ENCODE peak calls at places on chromosomes 1 and 21, in nine cellular contexts. R, Q, A, W, T, M, V, U and E are unnamed samples.

GRCh38 chr1:58290685-58291372 is 255.7 kb downstream of the OMA1 start:
- DNase-seq in R (peak), Q (peak), A (no peak), W (peak), T (no peak), M (peak), V (peak), U (peak), E (peak)

GRCh38 chr21:16046625-16047340 is 317.0 kb downstream of the USP25 start:
- DNase-seq in R (no peak), Q (peak), A (no peak), W (peak), T (no peak), M (peak), V (no peak), U (peak), E (peak)

GRCh38 chr1:75334876-75335275 is 200.7 kb downstream of the LHX8 start:
- DNase-seq in R (no peak), Q (no peak), A (no peak), W (no peak), T (no peak), M (no peak), V (no peak), U (no peak), E (no peak)

GRCh38 chr1:204560590-204560989 is 44.4 kb downstream of the MDM4 start:
- DNase-seq in R (peak), Q (peak), A (no peak), W (peak), T (no peak), M (peak), V (no peak), U (peak), E (peak)

GRCh38 chr1:211148371-211148770 is 14.4 kb upstream of the KCNH1 start:
- DNase-seq in R (no peak), Q (no peak), A (no peak), W (no peak), T (no peak), M (no peak), V (no peak), U (no peak), E (peak)

GRCh38 chr1:57951390-57951789 is 527.5 kb upstream of the DAB1 start:
- DNase-seq in R (no peak), Q (no peak), A (no peak), W (no peak), T (no peak), M (no peak), V (no peak), U (no peak), E (no peak)

GRCh38 chr1:206020393-206021007 is 3.2 kb downstream of the CTSE start:
- DNase-seq in R (no peak), Q (no peak), A (peak), W (no peak), T (no peak), M (no peak), V (no peak), U (no peak), E (no peak)

GRCh38 chr1:978069-978834 is 3.6 kb downstream of the PERM1 start:
- DNase-seq in R (no peak), Q (no peak), A (no peak), W (no peak), T (no peak), M (no peak), V (no peak), U (no peak), E (no peak)

GRCh38 chr1:39940253-39940652 is 14.7 kb upstream of the MFSD2A start:
- DNase-seq in R (no peak), Q (no peak), A (no peak), W (no peak), T (no peak), M (no peak), V (no peak), U (no peak), E (no peak)

GRCh38 chr21:45996311-45997204 is 15.0 kb downstream of the COL6A1 start:
- DNase-seq in R (no peak), Q (no peak), A (no peak), W (no peak), T (no peak), M (no peak), V (no peak), U (no peak), E (no peak)

GRCh38 chr1:50971748-50972305 is 1.8 kb downstream of the CDKN2C start:
- DNase-seq in R (no peak), Q (no peak), A (no peak), W (no peak), T (no peak), M (peak), V (no peak), U (no peak), E (no peak)

GRCh38 chr1:245153081-245153644 is 1.6 kb upstream of the KIF26B start:
- DNase-seq in R (peak), Q (peak), A (peak), W (peak), T (peak), M (peak), V (peak), U (peak), E (peak)

GRCh38 chr1:20476260-20477038 is 9.6 kb downstream of the CAMK2N1 start:
- DNase-seq in R (no peak), Q (no peak), A (peak), W (no peak), T (peak), M (peak), V (no peak), U (no peak), E (no peak)

GRCh38 chr1:36323636-36324321 is at the start of gene EVA1B:
- DNase-seq in R (peak), Q (peak), A (peak), W (peak), T (peak), M (peak), V (peak), U (peak), E (peak)

GRCh38 chr21:32562426-32562825 is 22.9 kb downstream of the TCP10L start:
- DNase-seq in R (peak), Q (peak), A (no peak), W (peak), T (no peak), M (peak), V (peak), U (peak), E (peak)

GRCh38 chr1:22296701-22297591 is 154.0 kb upstream of the WNT4 start:
- DNase-seq in R (no peak), Q (peak), A (no peak), W (peak), T (no peak), M (no peak), V (no peak), U (no peak), E (no peak)

GRCh38 chr1:3834701-3835100 is 22.3 kb downstream of the CEP104 start:
- DNase-seq in R (no peak), Q (no peak), A (no peak), W (no peak), T (no peak), M (no peak), V (no peak), U (no peak), E (no peak)

GRCh38 chr1:236059011-236059410 is 5.9 kb downstream of the NID1 start:
- DNase-seq in R (no peak), Q (no peak), A (no peak), W (no peak), T (no peak), M (no peak), V (no peak), U (no peak), E (no peak)

GRCh38 chr1:97033949-97034348 is 312.4 kb downstream of the PTBP2 start:
- DNase-seq in R (no peak), Q (no peak), A (no peak), W (no peak), T (no peak), M (no peak), V (no peak), U (no peak), E (no peak)

GRCh38 chr1:208835781-208836180 is 591.6 kb upstream of the PLXNA2 start:
- DNase-seq in R (no peak), Q (no peak), A (no peak), W (no peak), T (no peak), M (no peak), V (no peak), U (no peak), E (no peak)

GRCh38 chr1:115491303-115492018 is 150.3 kb upstream of the VANGL1 start:
- DNase-seq in R (no peak), Q (no peak), A (no peak), W (no peak), T (no peak), M (no peak), V (no peak), U (no peak), E (no peak)

GRCh38 chr1:5758859-5759578 is 233.2 kb downstream of the NPHP4 start:
- DNase-seq in R (no peak), Q (no peak), A (no peak), W (no peak), T (no peak), M (no peak), V (no peak), U (no peak), E (no peak)

GRCh38 chr1:14661220-14661619 is 62.7 kb downstream of the KAZN start:
- DNase-seq in R (peak), Q (peak), A (no peak), W (peak), T (no peak), M (no peak), V (no peak), U (no peak), E (no peak)

GRCh38 chr21:38716942-38717341 is 88.8 kb upstream of the ETS2 start:
- DNase-seq in R (no peak), Q (peak), A (no peak), W (peak), T (no peak), M (no peak), V (no peak), U (peak), E (no peak)

GRCh38 chr1:17451731-17452130 is 12.3 kb upstream of the RCC2 start:
- DNase-seq in R (no peak), Q (no peak), A (no peak), W (no peak), T (no peak), M (no peak), V (no peak), U (no peak), E (no peak)

GRCh38 chr1:33146038-33146437 is 35.8 kb downstream of the TRIM62 start:
- DNase-seq in R (no peak), Q (no peak), A (no peak), W (no peak), T (no peak), M (no peak), V (no peak), U (no peak), E (no peak)

GRCh38 chr1:108843390-108844188 is 13.3 kb downstream of the AKNAD1 start:
- DNase-seq in R (peak), Q (no peak), A (no peak), W (no peak), T (no peak), M (no peak), V (no peak), U (no peak), E (no peak)

GRCh38 chr1:9589144-9589718 is 520 bp downstream of the TMEM201 start:
- DNase-seq in R (peak), Q (peak), A (no peak), W (peak), T (no peak), M (peak), V (no peak), U (peak), E (peak)

GRCh38 chr1:184486761-184487445 is 100.1 kb downstream of the C1orf21 start:
- DNase-seq in R (no peak), Q (no peak), A (no peak), W (no peak), T (no peak), M (no peak), V (no peak), U (no peak), E (no peak)

GRCh38 chr1:84634536-84635205 is 55.6 kb downstream of the SSX2IP start:
- DNase-seq in R (no peak), Q (no peak), A (peak), W (no peak), T (peak), M (no peak), V (no peak), U (no peak), E (no peak)

GRCh38 chr21:45013271-45013841 is 61.0 kb upstream of the ADARB1 start:
- DNase-seq in R (no peak), Q (no peak), A (peak), W (no peak), T (peak), M (no peak), V (no peak), U (no peak), E (no peak)

GRCh38 chr1:201171063-201172036 is 17.1 kb upstream of the TMEM9 start:
- DNase-seq in R (peak), Q (peak), A (peak), W (peak), T (peak), M (peak), V (no peak), U (peak), E (peak)

GRCh38 chr1:22309572-22309971 is 142.1 kb upstream of the ZBTB40 start:
- DNase-seq in R (no peak), Q (no peak), A (no peak), W (no peak), T (no peak), M (no peak), V (no peak), U (no peak), E (no peak)

GRCh38 chr1:225482489-225482950 is 54.7 kb upstream of the LBR start:
- DNase-seq in R (no peak), Q (peak), A (no peak), W (peak), T (no peak), M (peak), V (no peak), U (no peak), E (peak)

GRCh38 chr1:54394104-54394503 is 12.1 kb downstream of the SSBP3 start:
- DNase-seq in R (no peak), Q (no peak), A (no peak), W (no peak), T (no peak), M (no peak), V (no peak), U (no peak), E (no peak)

GRCh38 chr1:85718678-85719340 is 10.6 kb upstream of the ZNHIT6 start:
- DNase-seq in R (no peak), Q (no peak), A (no peak), W (no peak), T (no peak), M (no peak), V (no peak), U (no peak), E (no peak)

GRCh38 chr1:197674286-197674685 is 101.0 kb downstream of the DENND1B start:
- DNase-seq in R (no peak), Q (peak), A (peak), W (no peak), T (no peak), M (no peak), V (no peak), U (no peak), E (no peak)

GRCh38 chr1:186236921-186237320 is 138.1 kb downstream of the TPR start:
- DNase-seq in R (peak), Q (peak), A (no peak), W (peak), T (no peak), M (peak), V (no peak), U (peak), E (peak)

GRCh38 chr1:14182801-14183200 is 415.7 kb upstream of the KAZN start:
- DNase-seq in R (peak), Q (no peak), A (no peak), W (no peak), T (no peak), M (no peak), V (no peak), U (no peak), E (no peak)

DNA sequence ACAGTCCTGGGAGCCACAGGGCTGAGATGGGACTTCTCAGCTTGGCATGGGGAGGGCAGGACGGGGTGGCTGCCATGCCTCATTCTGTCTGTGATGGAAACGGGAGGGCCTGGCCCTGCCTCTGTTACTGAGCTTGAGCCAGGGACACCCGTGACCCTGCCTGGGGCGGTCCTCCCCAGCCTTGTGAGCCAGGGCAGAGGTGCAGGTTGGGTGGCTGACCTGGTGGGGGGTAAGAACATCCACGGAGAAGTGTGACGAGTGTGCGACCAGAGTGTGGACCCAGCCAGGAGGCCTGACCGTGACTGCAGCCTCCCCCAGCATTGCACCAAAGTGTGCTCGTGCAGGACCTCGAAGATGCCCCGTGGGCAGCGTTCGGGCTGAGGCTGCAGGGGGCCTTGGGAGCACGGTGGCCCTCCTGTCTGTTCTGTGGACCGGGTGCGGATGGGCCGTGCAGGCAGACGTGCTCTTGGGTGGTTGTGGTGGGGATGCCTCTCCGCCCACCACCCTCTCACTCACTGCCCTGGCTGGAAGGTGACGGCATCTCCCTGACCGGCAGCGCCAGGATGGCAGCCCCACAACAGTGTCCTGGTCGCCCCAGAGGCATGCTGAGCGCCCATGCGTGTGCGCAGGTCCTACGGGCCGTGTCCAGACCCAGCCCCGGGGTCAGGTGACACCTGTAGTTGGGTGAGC is 45.4 kb downstream of the SKI start:
- DNase-seq in R (no peak), Q (no peak), A (no peak), W (no peak), T (no peak), M (no peak), V (no peak), U (no peak), E (no peak)
- H3K4me3 ChIP-seq in R (no peak), Q (no peak), A (no peak), W (no peak), T (no peak), M (no peak), V (no peak), U (no peak), E (no peak)

GRCh38 chr1:24156542-24157260 is 13.8 kb upstream of the IL22RA1 start:
- DNase-seq in R (no peak), Q (no peak), A (no peak), W (no peak), T (no peak), M (no peak), V (no peak), U (no peak), E (no peak)

GRCh38 chr1:24157921-24158481 is 15.1 kb upstream of the IL22RA1 start:
- DNase-seq in R (no peak), Q (peak), A (peak), W (peak), T (no peak), M (no peak), V (no peak), U (no peak), E (no peak)

GRCh38 chr1:24152631-24153494 is 9.9 kb upstream of the IL22RA1 start:
- DNase-seq in R (no peak), Q (no peak), A (no peak), W (no peak), T (no peak), M (no peak), V (no peak), U (no peak), E (no peak)

GRCh38 chr1:24154215-24154614 is 11.3 kb upstream of the IL22RA1 start:
- DNase-seq in R (no peak), Q (no peak), A (no peak), W (no peak), T (no peak), M (no peak), V (no peak), U (no peak), E (no peak)

GRCh38 chr1:24155011-24155782 is 12.3 kb upstream of the IL22RA1 start:
- DNase-seq in R (peak), Q (no peak), A (peak), W (no peak), T (peak), M (no peak), V (peak), U (no peak), E (no peak)
- TF ChIP-seq CTCF in R (peak), Q (no peak), A (peak), W (no peak), T (peak), M (no peak), V (no peak), U (peak), E (peak)

DNA sequence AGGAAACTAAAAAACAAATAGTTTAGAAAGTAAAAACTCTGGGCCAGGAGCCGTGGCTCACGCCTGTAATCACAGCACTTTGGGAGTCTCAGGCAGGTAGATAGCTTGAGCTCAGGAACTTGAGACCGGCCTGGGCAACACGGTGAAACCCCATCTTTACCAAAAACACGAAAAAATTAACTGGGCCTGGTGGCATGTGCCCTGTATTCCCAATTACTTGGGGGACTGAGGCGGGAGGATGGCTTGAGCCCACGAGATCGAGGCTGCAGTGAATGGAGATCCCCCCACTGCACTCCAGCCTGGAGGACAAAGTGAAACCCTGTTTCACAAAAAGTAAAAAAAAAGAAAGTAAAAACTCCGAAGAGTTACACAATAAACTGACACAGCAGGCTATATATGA is 10.7 kb downstream of the CEP170 start:
- DNase-seq in R (no peak), Q (no peak), A (no peak), W (no peak), T (no peak), M (no peak), V (no peak), U (no peak), E (no peak)
- H3K4me3 ChIP-seq in R (no peak), Q (no peak), A (no peak), W (no peak), T (no peak), M (no peak), V (no peak), U (no peak), E (no peak)

GRCh38 chr1:164625004-164625617 is 66.1 kb downstream of the PBX1 start:
- DNase-seq in R (no peak), Q (no peak), A (no peak), W (no peak), T (no peak), M (peak), V (no peak), U (no peak), E (no peak)
- TF ChIP-seq CTCF in R (peak), Q (peak), A (no peak), W (peak), T (no peak), M (peak), V (no peak), U (peak), E (peak)

DNA sequence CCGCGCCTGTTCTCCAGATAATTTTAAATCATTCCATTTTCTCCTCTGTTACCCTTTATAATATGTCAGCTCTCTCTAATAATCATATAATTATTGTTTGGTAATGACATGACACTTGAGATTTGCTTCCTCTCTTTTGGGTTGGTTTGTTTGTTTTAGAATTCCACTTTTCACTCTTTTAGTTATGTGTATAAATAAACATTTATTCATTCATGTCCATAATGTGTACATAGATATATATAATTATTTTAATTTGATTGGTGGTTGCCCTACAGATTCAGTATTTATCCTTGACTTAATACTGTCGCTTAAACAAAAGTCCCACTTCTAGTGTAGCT is 93.4 kb upstream of the FMN2 start:
- DNase-seq in R (no peak), Q (no peak), A (no peak), W (no peak), T (no peak), M (no peak), V (no peak), U (no peak), E (no peak)
- H3K4me3 ChIP-seq in R (no peak), Q (no peak), A (peak), W (no peak), T (no peak), M (no peak), V (peak), U (peak), E (peak)